ENCODE peak calls at places on chromosomes 7 and 10, in four cellular contexts. F is fibroblast of lung, N is colonic mucosa, J is endodermal cell. A is an unnamed sample.

GRCh38 chr7:115679976-115680375 is 350.6 kb downstream of the TFEC start:
- DNase-seq in F (peak), N (peak), J (peak), A (no peak)

GRCh38 chr7:44618754-44619153 is 12.3 kb downstream of the OGDH start:
- DNase-seq in J (no peak), N (no peak), F (no peak), A (no peak)

GRCh38 chr10:95260397-95260881 is 30.4 kb downstream of the PDLIM1 start:
- DNase-seq in F (peak), N (peak), J (peak), A (peak)

GRCh38 chr10:114532226-114532625 is 125.8 kb downstream of the ABLIM1 start:
- DNase-seq in J (no peak), N (no peak), F (no peak), A (no peak)

GRCh38 chr10:112360308-112361270 is 13.3 kb upstream of the ACSL5 start:
- DNase-seq in F (no peak), J (no peak), N (peak), A (no peak)

GRCh38 chr7:78514653-78515052 is 716.1 kb downstream of the PHTF2 start:
- DNase-seq in N (no peak), J (peak), F (no peak), A (no peak)

GRCh38 chr10:71773221-71773971 is at the start of gene VSIR:
- DNase-seq in J (peak), F (peak), N (peak), A (no peak)

GRCh38 chr7:69776611-69777010 is 178.3 kb downstream of the AUTS2 start:
- DNase-seq in N (no peak), F (peak), J (no peak), A (peak)

GRCh38 chr7:67542916-67543315 is 546.3 kb downstream of the TYW1 start:
- DNase-seq in J (no peak), F (no peak), N (no peak), A (no peak)

GRCh38 chr7:154965014-154965413 is 37.9 kb downstream of the PAXIP1 start:
- DNase-seq in N (no peak), J (no peak), F (no peak), A (no peak)

GRCh38 chr10:74081918-74082317 is 68.7 kb downstream of the AP3M1 start:
- DNase-seq in N (no peak), F (no peak), J (no peak), A (no peak)

GRCh38 chr7:73703985-73704639 is 15.4 kb downstream of the STX1A start:
- DNase-seq in F (peak), J (peak), N (peak), A (no peak)

GRCh38 chr7:149742075-149742701 is 31.2 kb downstream of the ZNF467 start:
- DNase-seq in J (peak), N (peak), F (peak), A (no peak)

GRCh38 chr7:112414855-112415490 is 35.3 kb upstream of the IFRD1 start:
- DNase-seq in N (no peak), F (peak), J (no peak), A (no peak)

GRCh38 chr10:48940958-48941357 is 1.3 kb upstream of the LRRC18 start:
- DNase-seq in J (peak), N (no peak), F (no peak), A (no peak)

GRCh38 chr10:108427081-108427480 is 1262.6 kb upstream of the SORCS1 start:
- DNase-seq in N (no peak), F (no peak), J (no peak), A (no peak)

GRCh38 chr10:58299580-58299979 is 30.6 kb downstream of the CISD1 start:
- DNase-seq in F (peak), N (peak), J (peak), A (no peak)

GRCh38 chr10:110566472-110567200 is 859 bp upstream of the SMC3 start:
- DNase-seq in N (no peak), F (no peak), J (peak), A (no peak)

GRCh38 chr10:36381748-36382147 is 739.7 kb upstream of the FZD8 start:
- DNase-seq in F (no peak), N (no peak), J (no peak), A (no peak)

DNA sequence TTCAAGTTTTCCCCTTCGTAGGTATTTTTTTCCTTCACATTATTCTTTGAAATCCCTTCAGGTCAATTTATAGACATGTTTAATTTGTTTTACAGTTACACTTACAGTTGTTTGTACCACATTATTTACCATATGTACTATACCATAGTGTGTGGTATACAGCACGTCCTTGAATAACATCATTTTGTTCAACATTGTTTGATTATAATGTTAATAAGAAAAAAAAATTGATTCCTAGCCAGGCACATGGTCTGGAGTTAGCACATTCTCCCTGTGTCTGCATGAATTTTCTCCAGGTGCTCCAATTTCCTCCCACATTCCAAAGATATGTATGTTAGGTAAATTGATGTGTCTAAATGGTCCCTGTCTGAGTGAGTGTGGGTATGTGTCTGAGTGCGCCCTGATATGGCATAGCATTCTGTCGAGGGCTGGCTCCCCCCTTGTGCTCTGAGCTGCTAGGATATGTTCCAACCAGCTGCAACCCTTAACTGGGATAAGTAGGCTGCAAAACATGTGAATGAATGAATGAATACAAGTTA is 247.6 kb downstream of the CCDC7 start:
- DNase-seq in F (no peak), N (no peak), J (no peak), A (no peak)
- TF ChIP-seq CTCF in F (no peak), N (no peak), J (no peak), A (no peak)

DNA sequence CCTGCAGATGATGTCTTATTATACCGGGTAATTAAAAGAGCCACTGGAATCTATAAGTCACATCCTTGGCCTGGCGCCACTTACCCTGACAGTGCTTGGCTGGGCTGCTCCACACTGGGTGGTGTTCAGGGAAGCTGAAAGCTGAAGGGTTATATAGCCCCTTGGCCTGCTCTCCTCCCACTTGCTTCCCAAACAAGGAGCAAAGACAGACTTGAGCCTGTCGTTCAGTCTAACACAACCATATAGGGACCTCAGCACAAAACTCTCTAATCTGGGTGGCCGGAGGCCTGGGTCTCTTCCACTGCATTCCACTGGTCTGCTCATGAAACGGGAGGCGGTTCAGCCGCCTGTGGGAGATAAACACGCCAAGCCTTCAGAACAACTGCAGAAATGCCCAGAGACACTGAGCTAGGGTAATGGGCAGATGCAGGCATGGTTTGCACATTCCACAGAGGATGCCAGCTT is at the start of gene ACTA2:
- DNase-seq in N (peak), F (peak), J (no peak), A (peak)
- H3K4me3 ChIP-seq in N (peak), F (peak), J (no peak), A (peak)

GRCh38 chr10:70747192-70747965 is 37.8 kb downstream of the TBATA start:
- DNase-seq in J (no peak), F (no peak), N (no peak), A (no peak)

GRCh38 chr10:70750156-70750703 is 34.9 kb downstream of the TBATA start:
- DNase-seq in N (no peak), F (no peak), J (no peak), A (no peak)

GRCh38 chr10:70749756-70750155 is 35.4 kb downstream of the TBATA start:
- DNase-seq in J (no peak), F (no peak), N (no peak), A (no peak)

GRCh38 chr10:70748801-70749573 is 36.2 kb downstream of the TBATA start:
- DNase-seq in N (no peak), F (no peak), J (no peak), A (no peak)

GRCh38 chr10:70748305-70748704 is 36.9 kb downstream of the TBATA start:
- DNase-seq in N (no peak), F (no peak), J (no peak), A (no peak)
- TF ChIP-seq CTCF in N (no peak), F (no peak), J (no peak), A (no peak)

DNA sequence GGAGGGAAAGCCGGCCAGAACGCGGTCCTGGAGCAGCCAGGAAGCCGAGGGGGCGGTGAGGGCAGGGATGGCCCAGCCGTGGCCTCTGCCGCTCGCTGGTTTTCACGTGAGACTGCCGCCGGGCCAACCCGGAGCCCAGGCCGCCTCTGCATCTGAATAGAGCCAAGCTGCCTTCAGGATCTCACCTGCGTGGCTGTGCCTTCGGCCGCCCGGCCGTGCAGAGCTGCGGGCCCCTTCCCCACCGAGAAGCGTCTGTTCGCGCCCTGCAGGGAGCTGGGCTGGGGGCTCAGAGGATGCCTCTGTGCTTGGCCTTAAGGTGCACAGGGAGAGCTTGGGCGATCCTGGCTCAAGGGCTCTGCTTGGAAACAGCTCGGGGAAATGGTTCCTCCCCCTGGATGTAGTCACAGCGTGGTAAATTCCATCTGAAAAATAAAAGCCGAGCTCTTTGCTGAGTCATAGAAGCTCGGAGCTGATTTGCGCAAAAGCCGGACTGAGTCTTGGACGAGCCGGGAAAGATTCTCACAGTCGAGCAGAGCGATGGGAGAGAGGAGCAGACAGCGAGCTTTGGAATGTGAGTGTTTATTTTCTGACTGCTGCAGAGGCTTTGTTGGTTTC is at the start of gene JAKMIP3:
- DNase-seq in F (peak), N (peak), J (peak), A (peak)
- H3K4me3 ChIP-seq in F (peak), N (peak), J (no peak), A (peak)

GRCh38 chr7:50481867-50482266 is 31.7 kb upstream of the FIGNL1 start:
- DNase-seq in J (no peak), F (no peak), N (no peak), A (no peak)
- TF ChIP-seq CTCF in J (peak), F (no peak), N (no peak), A (no peak)

A was measured in AG04449.